ENCODE peak calls at places on chromosomes 7 and 10, in nine cellular contexts. N is WTC11; D is mucosa of descending colon; S is activated CD8-positive, alpha-beta memory T cell treated with anti-CD3 and anti-CD28 coated beads, Interleukin-2, amount 10 ng/mL, durations not matched to agents 7 days and 5 days; L is memory B cell; B is T-helper 17 cell; O is right cardiac atrium; P is heart right ventricle; Z is natural killer cell. C is an unnamed sample.

GRCh38 chr7:44176486-44176885 is 12.8 kb downstream of the GCK start:
- ATAC-seq in N (no peak), D (no peak), S (no peak), L (no peak), B (no peak), O (no peak), P (no peak), Z (no peak), C (no peak)

GRCh38 chr10:30963994-30964930 is 67.4 kb downstream of the ZNF438 start:
- ATAC-seq in N (no peak), D (no peak), S (no peak), L (no peak), B (no peak), O (no peak), P (no peak), Z (no peak), C (no peak)

GRCh38 chr10:77042706-77043105 is 594.9 kb downstream of the KCNMA1 start:
- ATAC-seq in N (no peak), D (no peak), S (no peak), L (no peak), B (no peak), O (no peak), P (no peak), Z (no peak), C (no peak)

GRCh38 chr10:61987951-61988379 is 86.5 kb downstream of the ARID5B start:
- ATAC-seq in N (no peak), D (peak), S (peak), L (peak), B (peak), O (no peak), P (peak), Z (peak), C (no peak)

GRCh38 chr10:43773736-43774135 is 125.1 kb upstream of the ZNF32 start:
- ATAC-seq in N (no peak), D (no peak), S (no peak), L (no peak), B (no peak), O (no peak), P (no peak), Z (no peak), C (no peak)

GRCh38 chr7:102220929-102221850 is 65.5 kb upstream of the SH2B2 start:
- ATAC-seq in N (no peak), D (no peak), S (no peak), L (no peak), B (no peak), O (no peak), P (no peak), Z (no peak), C (no peak)

GRCh38 chr10:31479752-31480151 is 160.7 kb downstream of the ZEB1 start:
- ATAC-seq in N (no peak), D (no peak), S (no peak), L (no peak), B (no peak), O (no peak), P (no peak), Z (no peak), C (no peak)

GRCh38 chr7:45021604-45022296 is 21.7 kb downstream of the CCM2 start:
- ATAC-seq in N (peak), D (no peak), S (peak), L (peak), B (peak), O (no peak), P (no peak), Z (peak), C (no peak)

GRCh38 chr7:129277629-129278028 is 52.8 kb downstream of the AHCYL2 start:
- ATAC-seq in N (no peak), D (no peak), S (no peak), L (no peak), B (no peak), O (no peak), P (no peak), Z (no peak), C (no peak)

GRCh38 chr10:102770108-102770482 is 26.3 kb downstream of the WBP1L start:
- ATAC-seq in N (no peak), D (no peak), S (no peak), L (no peak), B (no peak), O (no peak), P (no peak), Z (no peak), C (no peak)

GRCh38 chr10:27240891-27241639 is 468 bp upstream of the ACBD5 start:
- ATAC-seq in N (peak), D (peak), S (peak), L (peak), B (peak), O (peak), P (peak), Z (no peak), C (peak)

GRCh38 chr7:11212816-11213215 is 239.1 kb downstream of the PHF14 start:
- ATAC-seq in N (no peak), D (no peak), S (no peak), L (no peak), B (no peak), O (no peak), P (no peak), Z (no peak), C (no peak)

GRCh38 chr10:14523286-14523685 is 192.6 kb upstream of the FRMD4A start:
- ATAC-seq in N (no peak), D (peak), S (no peak), L (no peak), B (peak), O (no peak), P (peak), Z (peak), C (no peak)

GRCh38 chr7:49400891-49401550 is 372.4 kb upstream of the VWC2 start:
- ATAC-seq in N (no peak), D (no peak), S (no peak), L (no peak), B (no peak), O (no peak), P (no peak), Z (no peak), C (no peak)

GRCh38 chr10:50501478-50501877 is 122.3 kb downstream of the SGMS1 start:
- ATAC-seq in N (no peak), D (no peak), S (no peak), L (no peak), B (no peak), O (no peak), P (no peak), Z (no peak), C (no peak)

GRCh38 chr7:127927339-127927679 is 103.9 kb downstream of the LRRC4 start:
- ATAC-seq in N (no peak), D (no peak), S (no peak), L (no peak), B (no peak), O (no peak), P (no peak), Z (no peak), C (no peak)

GRCh38 chr10:28862218-28862617 is 184.9 kb downstream of the BAMBI start:
- ATAC-seq in N (no peak), D (peak), S (no peak), L (no peak), B (no peak), O (no peak), P (no peak), Z (no peak), C (no peak)

GRCh38 chr10:130631139-130631864 is 495.1 kb downstream of the GLRX3 start:
- ATAC-seq in N (no peak), D (peak), S (no peak), L (no peak), B (no peak), O (peak), P (no peak), Z (no peak), C (no peak)

GRCh38 chr7:82700739-82701138 is 257.2 kb upstream of the CACNA2D1 start:
- ATAC-seq in N (peak), D (peak), S (no peak), L (no peak), B (no peak), O (no peak), P (no peak), Z (no peak), C (no peak)

GRCh38 chr10:43958964-43959363 is 310.3 kb upstream of the ZNF32 start:
- ATAC-seq in N (no peak), D (no peak), S (no peak), L (no peak), B (no peak), O (no peak), P (no peak), Z (no peak), C (no peak)

GRCh38 chr7:102318482-102318971 is 31.9 kb downstream of the SH2B2 start:
- ATAC-seq in N (peak), D (peak), S (no peak), L (no peak), B (no peak), O (peak), P (peak), Z (no peak), C (no peak)

GRCh38 chr10:120735773-120736371 is 115.3 kb upstream of the WDR11 start:
- ATAC-seq in N (peak), D (peak), S (no peak), L (peak), B (no peak), O (no peak), P (no peak), Z (peak), C (no peak)

GRCh38 chr7:6482307-6482706 is 34.6 kb upstream of the DAGLB start:
- ATAC-seq in N (no peak), D (peak), S (no peak), L (no peak), B (no peak), O (no peak), P (no peak), Z (no peak), C (no peak)

C was measured in gastroesophageal sphincter.